ENCODE peak calls at places on chromosomes 3 and 15, in six cellular contexts. E is CD4-positive, alpha-beta memory T cell; Q is CD8-positive, alpha-beta T cell; H is NCI-H748 treated with DMSO at 0.1 percent for 48 hours; D is DMS153; X is activated T-helper 1 cell treated with anti-CD3 and anti-CD28 coated beads, Interleukin-12 subunit alpha, Interleukin-12 subunit beta, Interleukin-2, Interleukin-4 antibody, amounts not matched to agents 30 ng/mL and 10 ng/mL and 1 ng/mL, durations not matched to agents 14 hours and 24 hours and 36 hours. N is an unnamed sample.

GRCh38 chr3:14304101-14305045 is 98.0 kb upstream of the SLC6A6 start:
- DNase-seq in E (no peak), Q (no peak), H (no peak), D (no peak), X (no peak), N (no peak)

GRCh38 chr3:11212301-11212613 is 58.0 kb downstream of the HRH1 start:
- DNase-seq in E (no peak), Q (no peak), H (no peak), D (no peak), X (no peak), N (no peak)

GRCh38 chr3:44106761-44107160 is 134.9 kb upstream of the TOPAZ1 start:
- DNase-seq in E (no peak), Q (no peak), H (no peak), D (no peak), X (no peak), N (no peak)

GRCh38 chr15:31758126-31758525 is 272.2 kb upstream of the CHRNA7 start:
- DNase-seq in E (no peak), Q (no peak), H (peak), D (peak), X (no peak), N (no peak)

GRCh38 chr15:74007820-74008371 is 13.4 kb downstream of the PML start:
- DNase-seq in E (no peak), Q (no peak), H (no peak), D (peak), X (peak), N (no peak)

GRCh38 chr3:134373278-134373941 is 837 bp downstream of the AMOTL2 start:
- DNase-seq in E (no peak), Q (no peak), H (peak), D (peak), X (no peak), N (no peak)

GRCh38 chr3:40768536-40768935 is 243.8 kb downstream of the ZNF621 start:
- DNase-seq in E (no peak), Q (no peak), H (no peak), D (no peak), X (no peak), N (no peak)

GRCh38 chr15:77581896-77582569 is 50.7 kb downstream of the LINGO1 start:
- DNase-seq in E (no peak), Q (no peak), H (no peak), D (no peak), X (no peak), N (no peak)

GRCh38 chr3:65878831-65879230 is 159.9 kb downstream of the MAGI1 start:
- DNase-seq in E (no peak), Q (no peak), H (peak), D (peak), X (no peak), N (no peak)

GRCh38 chr3:130789678-130790340 is 43.2 kb upstream of the PIK3R4 start:
- DNase-seq in E (no peak), Q (no peak), H (no peak), D (no peak), X (no peak), N (no peak)

GRCh38 chr3:144652573-144652972 is 681.0 kb downstream of the DIPK2A start:
- DNase-seq in E (no peak), Q (no peak), H (no peak), D (no peak), X (no peak), N (no peak)

GRCh38 chr3:178146406-178146831 is 389.8 kb upstream of the KCNMB2 start:
- DNase-seq in E (no peak), Q (no peak), H (no peak), D (peak), X (no peak), N (no peak)

GRCh38 chr3:118801899-118802298 is 232.7 kb downstream of the IGSF11 start:
- DNase-seq in E (no peak), Q (no peak), H (no peak), D (peak), X (no peak), N (no peak)

GRCh38 chr3:87350367-87351199 is 74.2 kb upstream of the POU1F1 start:
- DNase-seq in E (peak), Q (peak), H (peak), D (peak), X (no peak), N (peak)

GRCh38 chr3:51974277-51974962 is 444 bp upstream of the ABHD14A start:
- DNase-seq in E (no peak), Q (no peak), H (no peak), D (no peak), X (no peak), N (no peak)

GRCh38 chr15:58413253-58413652 is 18.5 kb upstream of the LIPC start:
- DNase-seq in E (no peak), Q (no peak), H (no peak), D (no peak), X (no peak), N (no peak)

GRCh38 chr3:170622369-170623159 is 36.7 kb upstream of the SLC7A14 start:
- DNase-seq in E (no peak), Q (no peak), H (no peak), D (no peak), X (no peak), N (no peak)

GRCh38 chr3:107346559-107346958 is 30.7 kb upstream of the CCDC54 start:
- DNase-seq in E (no peak), Q (no peak), H (no peak), D (no peak), X (no peak), N (no peak)

GRCh38 chr15:88989578-88989977 is 76.4 kb upstream of the MFGE8 start:
- DNase-seq in E (no peak), Q (no peak), H (no peak), D (no peak), X (no peak), N (no peak)

GRCh38 chr3:105315827-105316226 is 50.9 kb upstream of the ALCAM start:
- DNase-seq in E (no peak), Q (no peak), H (no peak), D (no peak), X (no peak), N (no peak)

GRCh38 chr3:139121513-139122220 is 77.0 kb upstream of the PRR23C start:
- DNase-seq in E (no peak), Q (no peak), H (no peak), D (no peak), X (no peak), N (no peak)

GRCh38 chr3:143245692-143246091 is 126.1 kb downstream of the CHST2 start:
- DNase-seq in E (no peak), Q (no peak), H (no peak), D (no peak), X (no peak), N (no peak)

N was measured in Kasumi-1.